ENCODE peak calls at places on chromosomes 13 and 19, in ten cellular contexts. R, Q, N, C, I, D, L, W, F and M are unnamed samples.

GRCh38 chr13:23793711-23794110 is 95.5 kb downstream of the MIPEP start:
- DNase-seq in N (no peak), L (no peak), C (no peak), R (no peak), W (no peak), F (no peak), I (no peak), D (no peak), Q (no peak), M (no peak)

GRCh38 chr13:49098771-49099512 is 121.2 kb upstream of the MLNR start:
- DNase-seq in L (peak), N (no peak), W (no peak), C (no peak), I (no peak), R (no peak), F (peak), Q (no peak), D (no peak), M (no peak)

GRCh38 chr13:83905641-83906040 is 23.4 kb upstream of the SLITRK1 start:
- DNase-seq in Q (no peak), C (no peak), N (no peak), W (no peak), L (no peak), F (no peak), D (no peak), R (no peak), I (no peak), M (no peak)

GRCh38 chr13:112345826-112346172 is 30.4 kb upstream of the SPACA7 start:
- DNase-seq in C (no peak), Q (no peak), D (no peak), N (no peak), R (no peak), F (no peak), W (no peak), L (no peak), I (no peak), M (no peak)

GRCh38 chr19:45769821-45770191 is 754 bp upstream of the SIX5 start:
- DNase-seq in F (peak), I (peak), N (no peak), L (peak), C (peak), W (peak), D (peak), R (peak), Q (peak), M (no peak)

GRCh38 chr19:35140898-35141626 is 2.0 kb upstream of the FXYD7 start:
- DNase-seq in Q (peak), C (peak), L (peak), D (peak), I (peak), W (peak), F (peak), N (peak), R (peak), M (peak)

GRCh38 chr13:87234981-87235380 is 436.2 kb upstream of the SLITRK5 start:
- DNase-seq in N (no peak), R (no peak), W (no peak), F (no peak), L (no peak), Q (no peak), C (no peak), D (no peak), I (no peak), M (no peak)

GRCh38 chr19:30174791-30175190 is 197.4 kb upstream of the ZNF536 start:
- DNase-seq in W (no peak), R (no peak), F (no peak), C (no peak), N (no peak), D (no peak), I (no peak), Q (no peak), L (no peak), M (no peak)

GRCh38 chr13:25752957-25753540 is 298.8 kb downstream of the SHISA2 start:
- DNase-seq in F (no peak), Q (no peak), W (no peak), C (peak), I (no peak), D (no peak), N (no peak), R (peak), L (no peak), M (no peak)

GRCh38 chr13:58376775-58377174 is 745.2 kb downstream of the PCDH17 start:
- DNase-seq in L (no peak), C (no peak), F (no peak), Q (no peak), W (no peak), N (no peak), I (no peak), R (no peak), D (no peak), M (no peak)

GRCh38 chr19:18291590-18292459 is 10.4 kb upstream of the JUND start:
- DNase-seq in W (peak), D (peak), I (peak), F (peak), C (peak), N (peak), R (peak), Q (peak), L (peak), M (peak)

GRCh38 chr19:5832527-5833216 is 6.8 kb downstream of the FUT6 start:
- DNase-seq in R (no peak), Q (no peak), C (no peak), N (no peak), F (no peak), I (no peak), D (no peak), L (no peak), W (no peak), M (no peak)

GRCh38 chr19:40420766-40421467 is 4.9 kb downstream of the SERTAD1 start:
- DNase-seq in F (peak), I (peak), L (peak), W (peak), D (peak), Q (peak), N (peak), R (peak), C (peak), M (peak)

GRCh38 chr13:112679932-112680677 is 9.7 kb upstream of the ATP11A start:
- DNase-seq in W (peak), I (no peak), Q (no peak), F (no peak), D (no peak), C (no peak), N (peak), L (no peak), R (no peak), M (no peak)

GRCh38 chr13:95920485-95920884 is 132.7 kb downstream of the UGGT2 start:
- DNase-seq in Q (no peak), N (no peak), D (no peak), I (no peak), R (no peak), C (no peak), W (no peak), L (no peak), F (no peak), M (no peak)

GRCh38 chr19:46704379-46705076 is 12.4 kb downstream of the PRKD2 start:
- DNase-seq in D (peak), N (peak), W (peak), F (peak), C (peak), I (peak), R (peak), L (peak), Q (peak), M (no peak)

GRCh38 chr13:24220086-24220703 is 59.7 kb downstream of the SPATA13 start:
- DNase-seq in I (no peak), Q (peak), L (peak), D (no peak), W (no peak), C (peak), F (peak), N (peak), R (no peak), M (peak)

GRCh38 chr13:93646247-93646646 is 419.6 kb downstream of the GPC6 start:
- DNase-seq in N (no peak), D (no peak), C (no peak), R (no peak), Q (no peak), F (no peak), W (no peak), I (no peak), L (no peak), M (no peak)

GRCh38 chr13:90415902-90416301 is 931.6 kb upstream of the MIR17HG start:
- DNase-seq in I (no peak), C (no peak), D (no peak), N (no peak), R (no peak), Q (no peak), F (no peak), L (no peak), W (no peak), M (no peak)

GRCh38 chr19:45171211-45171623 is 6.8 kb downstream of the TRAPPC6A start:
- DNase-seq in L (no peak), R (no peak), N (peak), W (no peak), F (no peak), Q (no peak), C (no peak), D (no peak), I (no peak), M (no peak)

GRCh38 chr19:2550431-2551171 is 74.7 kb downstream of the GADD45B start:
- DNase-seq in L (no peak), D (no peak), F (no peak), W (peak), C (no peak), R (peak), Q (no peak), I (peak), N (peak), M (no peak)

GRCh38 chr13:111143875-111144540 is 28.9 kb downstream of the ARHGEF7 start:
- DNase-seq in R (no peak), W (no peak), I (no peak), N (no peak), D (no peak), L (no peak), Q (no peak), F (no peak), C (peak), M (no peak)

GRCh38 chr13:23180711-23181110 is at the start of gene SGCG:
- DNase-seq in Q (no peak), N (no peak), R (no peak), W (no peak), C (no peak), F (no peak), I (no peak), D (no peak), L (no peak), M (no peak)

GRCh38 chr13:33723772-33724435 is 94.0 kb upstream of the RFC3 start:
- DNase-seq in C (peak), R (peak), W (peak), L (peak), N (peak), D (peak), Q (peak), F (peak), I (peak), M (peak)

GRCh38 chr13:30577381-30577780 is 40.3 kb upstream of the USPL1 start:
- DNase-seq in W (no peak), C (peak), D (no peak), F (no peak), Q (no peak), L (no peak), I (no peak), N (no peak), R (no peak), M (no peak)

GRCh38 chr19:42201489-42202289 is 15.8 kb downstream of the DEDD2 start:
- DNase-seq in R (no peak), W (peak), L (peak), F (no peak), D (no peak), I (no peak), Q (no peak), N (no peak), C (peak), M (no peak)

GRCh38 chr19:54889566-54889965 is 15.5 kb downstream of the FCAR start:
- DNase-seq in I (no peak), W (no peak), N (no peak), Q (no peak), L (no peak), D (no peak), F (no peak), R (no peak), C (no peak), M (no peak)

GRCh38 chr13:74836628-74837027 is 645.3 kb downstream of the TBC1D4 start:
- DNase-seq in F (no peak), D (no peak), N (no peak), L (no peak), R (no peak), W (no peak), Q (no peak), C (no peak), I (no peak), M (no peak)
- TF ChIP-seq CTCF in F (no peak), D (no peak), N (no peak), L (no peak), R (no peak), W (no peak), Q (no peak), C (no peak), I (no peak), M (no peak)

GRCh38 chr19:12873891-12874745 is 7.1 kb downstream of the DNASE2 start:
- DNase-seq in L (no peak), C (no peak), F (no peak), R (no peak), Q (no peak), W (no peak), D (no peak), N (no peak), I (no peak), M (no peak)

GRCh38 chr19:12872255-12872654 is 9.0 kb downstream of the DNASE2 start:
- DNase-seq in I (no peak), D (no peak), R (no peak), Q (no peak), N (no peak), L (no peak), C (no peak), W (no peak), F (no peak), M (no peak)

GRCh38 chr19:12871681-12872080 is 9.6 kb downstream of the DNASE2 start:
- DNase-seq in I (no peak), L (no peak), F (no peak), C (no peak), Q (no peak), W (no peak), N (no peak), R (no peak), D (no peak), M (no peak)

GRCh38 chr19:12875086-12875485 is 6.2 kb downstream of the DNASE2 start:
- DNase-seq in N (no peak), F (no peak), R (no peak), I (no peak), Q (no peak), C (no peak), W (no peak), L (no peak), D (no peak), M (no peak)

DNA sequence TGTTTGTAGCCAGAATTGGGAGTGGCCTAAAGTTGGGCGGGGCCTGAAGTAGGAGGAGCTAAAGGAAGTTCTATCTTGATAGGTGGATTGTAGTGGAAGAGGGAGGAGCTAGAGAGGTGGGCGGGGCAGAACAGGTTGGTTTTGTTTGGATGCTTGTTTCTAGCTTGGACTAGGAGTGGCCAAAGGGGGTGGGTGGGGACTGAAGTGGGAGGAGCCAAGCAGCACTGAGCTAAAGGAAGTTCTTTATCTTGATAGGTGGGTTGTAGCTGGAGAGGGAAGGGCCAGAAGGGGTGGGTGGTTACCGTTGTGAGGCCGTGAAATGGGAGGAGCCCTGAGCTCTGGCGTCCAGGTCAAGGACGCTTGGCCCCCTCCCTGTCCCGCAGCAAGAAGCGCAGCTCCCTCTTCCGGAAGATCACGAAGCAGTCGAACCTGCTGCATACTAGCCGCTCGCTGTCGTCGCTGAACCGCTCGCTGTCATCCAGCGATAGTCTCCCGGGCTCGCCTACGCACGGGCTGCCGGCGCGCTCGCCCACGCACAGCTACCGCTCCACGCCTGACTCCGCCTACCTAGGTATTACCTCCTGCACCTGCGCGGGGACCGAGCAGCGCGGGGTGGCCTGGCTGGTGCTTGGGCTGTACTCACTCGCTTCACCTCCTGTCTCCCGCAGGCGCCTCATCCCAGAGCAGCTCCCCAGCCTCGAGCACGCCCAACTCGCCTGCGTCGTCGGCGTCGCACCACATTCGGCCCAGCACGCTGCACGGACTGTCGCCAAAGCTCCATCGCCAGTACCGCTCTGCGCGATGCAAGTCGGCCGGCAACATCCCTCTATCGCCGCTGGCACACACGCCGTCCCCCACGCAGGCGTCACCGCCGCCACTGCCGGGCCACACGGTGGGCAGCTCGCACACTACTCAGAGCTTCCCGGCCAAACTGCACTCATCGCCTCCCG is 8.0 kb downstream of the DNASE2 start:
- DNase-seq in W (peak), R (peak), D (peak), Q (no peak), C (peak), F (peak), I (peak), L (peak), N (peak), M (no peak)
- H3K4me3 ChIP-seq in W (peak), R (peak), D (no peak), Q (no peak), C (no peak), F (no peak), I (peak), L (no peak), N (no peak), M (peak)

DNA sequence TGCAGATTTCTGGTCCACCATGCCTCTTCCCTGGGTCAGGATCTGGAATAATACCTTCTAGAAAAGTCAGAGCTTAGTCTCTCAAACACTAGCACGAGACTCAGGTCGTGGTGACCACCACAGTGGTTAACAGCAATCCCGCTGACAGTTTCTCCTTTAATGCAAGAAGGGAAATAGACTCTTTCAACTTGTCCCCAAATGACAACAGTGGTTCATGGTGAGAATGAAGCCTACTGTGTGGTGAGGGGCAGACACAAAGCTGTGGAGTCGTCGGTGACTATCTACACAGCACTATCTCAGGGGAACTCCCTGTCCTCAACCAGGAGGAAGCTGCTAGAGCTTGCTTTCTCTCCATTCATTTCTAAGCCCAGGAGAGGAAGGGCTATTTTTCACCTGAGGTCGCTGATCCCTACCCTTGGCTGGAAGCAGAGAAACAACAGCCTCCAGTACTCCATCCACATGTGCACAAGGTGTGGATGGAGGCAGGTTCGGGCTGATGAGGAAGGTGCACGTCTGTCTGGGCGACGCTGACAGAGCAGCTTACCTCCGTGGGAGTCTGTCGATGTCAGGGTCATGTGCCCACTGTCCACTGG is 72.4 kb downstream of the STK24 start:
- DNase-seq in I (no peak), F (no peak), C (no peak), D (no peak), Q (no peak), N (no peak), W (no peak), L (no peak), R (no peak), M (no peak)
- H3K27ac ChIP-seq in I (peak), F (no peak), C (peak), D (peak), Q (no peak), N (no peak), W (no peak), L (no peak), R (no peak), M (peak)

GRCh38 chr19:29084266-29084665 is 128.7 kb downstream of the UQCRFS1 start:
- DNase-seq in L (peak), C (no peak), R (no peak), W (no peak), Q (peak), I (no peak), N (peak), F (peak), D (no peak), M (no peak)
- TF ChIP-seq CTCF in L (peak), C (no peak), R (no peak), W (no peak), Q (peak), I (no peak), N (peak), F (peak), D (no peak), M (no peak)

GRCh38 chr13:36438594-36439483 is 6.5 kb downstream of the CCNA1 start:
- DNase-seq in N (no peak), Q (no peak), D (no peak), I (no peak), W (no peak), F (no peak), C (no peak), L (peak), R (no peak), M (no peak)
- H3K4me3 ChIP-seq in N (no peak), Q (no peak), D (no peak), I (no peak), W (no peak), F (no peak), C (no peak), L (no peak), R (no peak), M (no peak)

GRCh38 chr13:20465218-20465879 is 60.3 kb downstream of the CRYL1 start:
- DNase-seq in I (no peak), R (no peak), W (no peak), Q (no peak), C (no peak), N (no peak), L (no peak), F (no peak), D (no peak), M (no peak)
- H3K27ac ChIP-seq in I (no peak), R (no peak), W (no peak), Q (no peak), C (no peak), N (no peak), L (no peak), F (no peak), D (no peak), M (no peak)